ENCODE peak calls at places on chromosomes 4 and X, in nine cellular contexts. One of them, this sample, is unnamed.
A peak's percentile ranks its signal among the peaks of the same experiment; 100 is the strongest.

GRCh38 chr4:87031946-87032345 is 97.1 kb downstream of the AFF1 start:
- DNase-seq in pancreas: no peak
- DNase-seq in sigmoid colon: no peak
- DNase-seq in IMR-90: no peak
- DNase-seq in heart left ventricle: no peak
- DNase-seq in OCI-LY7: no peak
- DNase-seq in aorta: no peak
- DNase-seq in lower leg skin: no peak
- DNase-seq in tibial artery: no peak
- DNase-seq in this sample: no peak

GRCh38 chr4:76943790-76944189 is 5.8 kb upstream of the SEPTIN11 start:
- DNase-seq in pancreas: no peak
- DNase-seq in sigmoid colon: no peak
- DNase-seq in IMR-90: no peak
- DNase-seq in heart left ventricle: peak; percentile 67
- DNase-seq in OCI-LY7: no peak
- DNase-seq in aorta: no peak
- DNase-seq in lower leg skin: no peak
- DNase-seq in tibial artery: no peak
- DNase-seq in this sample: no peak

GRCh38 chr4:13289391-13289790 is 194.7 kb downstream of the RAB28 start:
- DNase-seq in pancreas: no peak
- DNase-seq in sigmoid colon: no peak
- DNase-seq in IMR-90: peak; percentile 11
- DNase-seq in heart left ventricle: no peak
- DNase-seq in OCI-LY7: no peak
- DNase-seq in aorta: no peak
- DNase-seq in lower leg skin: no peak
- DNase-seq in tibial artery: no peak
- DNase-seq in this sample: no peak

GRCh38 chr4:185742766-185743165 is 69.2 kb downstream of the SORBS2 start:
- DNase-seq in pancreas: peak; percentile 46
- DNase-seq in sigmoid colon: no peak
- DNase-seq in IMR-90: no peak
- DNase-seq in heart left ventricle: no peak
- DNase-seq in OCI-LY7: no peak
- DNase-seq in aorta: no peak
- DNase-seq in lower leg skin: no peak
- DNase-seq in tibial artery: no peak
- DNase-seq in this sample: no peak

GRCh38 chr4:164536829-164537228 is 217.1 kb upstream of the SMIM31 start:
- DNase-seq in pancreas: no peak
- DNase-seq in sigmoid colon: no peak
- DNase-seq in IMR-90: peak; percentile 7
- DNase-seq in heart left ventricle: no peak
- DNase-seq in OCI-LY7: no peak
- DNase-seq in aorta: peak; percentile 66
- DNase-seq in lower leg skin: no peak
- DNase-seq in tibial artery: peak; percentile 77
- DNase-seq in this sample: peak; percentile 0

GRCh38 chrX:80216086-80216485 is 201.5 kb downstream of the TBX22 start:
- DNase-seq in pancreas: no peak
- DNase-seq in sigmoid colon: no peak
- DNase-seq in IMR-90: no peak
- DNase-seq in heart left ventricle: no peak
- DNase-seq in OCI-LY7: no peak
- DNase-seq in aorta: no peak
- DNase-seq in lower leg skin: no peak
- DNase-seq in tibial artery: no peak
- DNase-seq in this sample: no peak

GRCh38 chr4:67549123-67549522 is 3.8 kb upstream of the CENPC start:
- DNase-seq in pancreas: no peak
- DNase-seq in sigmoid colon: no peak
- DNase-seq in IMR-90: no peak
- DNase-seq in heart left ventricle: no peak
- DNase-seq in OCI-LY7: peak; percentile 73
- DNase-seq in aorta: no peak
- DNase-seq in lower leg skin: no peak
- DNase-seq in tibial artery: no peak
- DNase-seq in this sample: peak; percentile 7

GRCh38 chr4:24422644-24423043 is 161.7 kb downstream of the DHX15 start:
- DNase-seq in pancreas: no peak
- DNase-seq in sigmoid colon: no peak
- DNase-seq in IMR-90: no peak
- DNase-seq in heart left ventricle: no peak
- DNase-seq in OCI-LY7: no peak
- DNase-seq in aorta: no peak
- DNase-seq in lower leg skin: no peak
- DNase-seq in tibial artery: no peak
- DNase-seq in this sample: no peak

GRCh38 chr4:157521916-157522315 is 301.4 kb downstream of the GRIA2 start:
- DNase-seq in pancreas: no peak
- DNase-seq in sigmoid colon: no peak
- DNase-seq in IMR-90: no peak
- DNase-seq in heart left ventricle: no peak
- DNase-seq in OCI-LY7: no peak
- DNase-seq in aorta: no peak
- DNase-seq in lower leg skin: no peak
- DNase-seq in tibial artery: no peak
- DNase-seq in this sample: peak; percentile 4

GRCh38 chr4:7083597-7084563 is 16.0 kb upstream of the GRPEL1 start:
- DNase-seq in pancreas: no peak
- DNase-seq in sigmoid colon: no peak
- DNase-seq in IMR-90: no peak
- DNase-seq in heart left ventricle: no peak
- DNase-seq in OCI-LY7: no peak
- DNase-seq in aorta: no peak
- DNase-seq in lower leg skin: peak; percentile 39
- DNase-seq in tibial artery: peak; percentile 37
- DNase-seq in this sample: no peak
- H3K4me3 ChIP-seq in pancreas: peak overlapping the region; percentile 6
- H3K4me3 ChIP-seq in sigmoid colon: peak overlapping the region; percentile 2
- H3K4me3 ChIP-seq in IMR-90: no peak overlapping the region
- H3K4me3 ChIP-seq in heart left ventricle: no peak overlapping the region
- H3K4me3 ChIP-seq in OCI-LY7: no peak overlapping the region
- H3K4me3 ChIP-seq in aorta: no peak overlapping the region
- H3K4me3 ChIP-seq in lower leg skin: no peak overlapping the region
- H3K4me3 ChIP-seq in tibial artery: peak overlapping the region; percentile 2
- H3K4me3 ChIP-seq in this sample: no peak overlapping the region

GRCh38 chr4:88827442-88827841 is 129.8 kb upstream of the NAP1L5 start:
- DNase-seq in pancreas: no peak
- DNase-seq in sigmoid colon: no peak
- DNase-seq in IMR-90: peak; percentile 4
- DNase-seq in heart left ventricle: no peak
- DNase-seq in OCI-LY7: no peak
- DNase-seq in aorta: no peak
- DNase-seq in lower leg skin: no peak
- DNase-seq in tibial artery: no peak
- DNase-seq in this sample: peak; percentile 24

GRCh38 chr4:88820723-88821368 is 123.2 kb upstream of the NAP1L5 start:
- DNase-seq in pancreas: no peak
- DNase-seq in sigmoid colon: no peak
- DNase-seq in IMR-90: peak; percentile 2
- DNase-seq in heart left ventricle: no peak
- DNase-seq in OCI-LY7: no peak
- DNase-seq in aorta: no peak
- DNase-seq in lower leg skin: no peak
- DNase-seq in tibial artery: no peak
- DNase-seq in this sample: no peak

GRCh38 chr4:88818650-88819470 is 121.2 kb upstream of the NAP1L5 start:
- DNase-seq in pancreas: peak; percentile 42
- DNase-seq in sigmoid colon: peak; percentile 75
- DNase-seq in IMR-90: peak; percentile 59
- DNase-seq in heart left ventricle: no peak
- DNase-seq in OCI-LY7: peak; percentile 16
- DNase-seq in aorta: peak; percentile 50
- DNase-seq in lower leg skin: no peak
- DNase-seq in tibial artery: no peak
- DNase-seq in this sample: peak; percentile 75

GRCh38 chr4:88822034-88822433 is 124.4 kb upstream of the NAP1L5 start:
- DNase-seq in pancreas: no peak
- DNase-seq in sigmoid colon: no peak
- DNase-seq in IMR-90: no peak
- DNase-seq in heart left ventricle: no peak
- DNase-seq in OCI-LY7: no peak
- DNase-seq in aorta: no peak
- DNase-seq in lower leg skin: no peak
- DNase-seq in tibial artery: no peak
- DNase-seq in this sample: no peak

DNA sequence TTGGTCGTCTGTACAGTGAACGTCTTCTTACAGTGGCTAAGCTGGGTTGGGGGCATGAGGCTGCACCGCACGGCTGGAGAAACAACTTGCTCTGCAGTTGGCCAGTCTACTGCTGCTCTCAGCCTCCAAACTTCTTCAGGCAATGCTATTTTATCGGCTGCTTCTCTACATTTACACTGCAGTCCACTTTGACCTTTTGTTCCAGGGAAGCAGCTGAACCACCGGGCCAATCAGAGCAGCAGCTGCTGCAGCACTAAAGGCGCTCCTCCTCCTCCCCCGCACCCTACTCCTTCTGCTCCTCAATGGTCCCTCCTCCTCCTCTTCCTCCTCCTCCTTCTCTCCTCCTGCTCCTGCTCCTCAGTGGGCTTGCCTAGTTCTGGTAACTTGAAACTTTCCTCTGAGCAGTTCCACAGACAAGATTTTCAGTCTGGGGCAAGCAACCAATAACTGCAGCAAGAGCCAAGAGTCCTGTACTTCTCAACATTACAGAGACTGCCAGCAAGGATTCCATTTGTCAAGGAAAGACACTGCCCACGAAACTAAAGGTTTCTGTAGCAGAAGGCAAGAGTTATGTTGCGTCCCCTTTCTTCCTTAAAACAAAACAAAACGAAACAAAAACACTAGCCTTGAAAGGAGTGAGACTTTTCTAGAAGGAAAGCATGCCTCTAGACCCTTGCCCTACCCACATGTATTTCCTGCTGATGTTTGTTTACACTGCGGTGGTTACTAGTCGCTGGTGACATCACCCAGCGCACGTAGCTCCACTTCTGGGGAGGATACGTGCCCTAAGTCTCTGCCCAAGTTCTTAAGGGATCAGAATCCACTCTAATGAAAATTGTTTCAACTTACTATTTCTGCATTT is 125.7 kb upstream of the NAP1L5 start:
- DNase-seq in pancreas: peak; percentile 93
- DNase-seq in sigmoid colon: peak; percentile 97
- DNase-seq in IMR-90: peak; percentile 98
- DNase-seq in heart left ventricle: peak; percentile 89
- DNase-seq in OCI-LY7: no peak
- DNase-seq in aorta: peak; percentile 94
- DNase-seq in lower leg skin: peak; percentile 95
- DNase-seq in tibial artery: peak; percentile 97
- DNase-seq in this sample: peak; percentile 97
- H3K4me3 ChIP-seq in pancreas: peak overlapping the region; percentile 51
- H3K4me3 ChIP-seq in sigmoid colon: peak overlapping the region; percentile 49
- H3K4me3 ChIP-seq in IMR-90: peak overlapping the region; percentile 58
- H3K4me3 ChIP-seq in heart left ventricle: peak overlapping the region; percentile 46
- H3K4me3 ChIP-seq in OCI-LY7: peak overlapping the region; percentile 22
- H3K4me3 ChIP-seq in aorta: peak overlapping the region; percentile 29
- H3K4me3 ChIP-seq in lower leg skin: peak overlapping the region; percentile 39
- H3K4me3 ChIP-seq in tibial artery: peak overlapping the region; percentile 58
- H3K4me3 ChIP-seq in this sample: peak overlapping the region; percentile 78

DNA sequence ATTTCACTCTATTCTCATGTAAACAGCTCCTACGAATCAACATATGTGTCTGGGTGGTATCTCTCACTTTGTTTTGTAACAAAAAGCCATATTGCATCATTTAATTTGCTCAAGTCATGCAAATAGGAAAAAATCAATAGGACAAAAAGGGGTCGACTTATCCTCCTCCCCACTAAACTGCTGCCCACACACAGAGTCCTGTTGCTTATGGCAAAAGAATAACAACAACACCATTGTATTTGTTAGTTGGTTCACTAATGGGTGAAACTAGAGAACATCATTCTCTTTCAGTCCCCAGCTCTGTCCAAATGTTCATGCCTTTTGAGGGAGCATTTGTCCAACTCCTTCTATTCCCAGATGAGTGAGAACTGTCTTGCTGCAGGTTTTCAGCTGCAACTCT is 2.1 kb downstream of the HHIP start:
- DNase-seq in pancreas: no peak
- DNase-seq in sigmoid colon: no peak
- DNase-seq in IMR-90: no peak
- DNase-seq in heart left ventricle: no peak
- DNase-seq in OCI-LY7: no peak
- DNase-seq in aorta: no peak
- DNase-seq in lower leg skin: no peak
- DNase-seq in tibial artery: no peak
- DNase-seq in this sample: peak; percentile 21
- H3K4me3 ChIP-seq in pancreas: no peak overlapping the region
- H3K4me3 ChIP-seq in sigmoid colon: no peak overlapping the region
- H3K4me3 ChIP-seq in IMR-90: peak overlapping the region; percentile 13
- H3K4me3 ChIP-seq in heart left ventricle: no peak overlapping the region
- H3K4me3 ChIP-seq in OCI-LY7: no peak overlapping the region
- H3K4me3 ChIP-seq in aorta: no peak overlapping the region
- H3K4me3 ChIP-seq in lower leg skin: no peak overlapping the region
- H3K4me3 ChIP-seq in tibial artery: no peak overlapping the region
- H3K4me3 ChIP-seq in this sample: no peak overlapping the region

GRCh38 chr4:8212606-8213005 is 13.5 kb downstream of the SH3TC1 start:
- DNase-seq in pancreas: no peak
- DNase-seq in sigmoid colon: no peak
- DNase-seq in IMR-90: no peak
- DNase-seq in heart left ventricle: peak; percentile 60
- DNase-seq in OCI-LY7: no peak
- DNase-seq in aorta: no peak
- DNase-seq in lower leg skin: no peak
- DNase-seq in tibial artery: no peak
- DNase-seq in this sample: no peak

GRCh38 chr4:8215001-8215427 is 15.9 kb downstream of the SH3TC1 start:
- DNase-seq in pancreas: no peak
- DNase-seq in sigmoid colon: no peak
- DNase-seq in IMR-90: peak; percentile 84
- DNase-seq in heart left ventricle: peak; percentile 46
- DNase-seq in OCI-LY7: no peak
- DNase-seq in aorta: no peak
- DNase-seq in lower leg skin: no peak
- DNase-seq in tibial artery: peak; percentile 86
- DNase-seq in this sample: peak; percentile 59

GRCh38 chr4:8213121-8213520 is 14.0 kb downstream of the SH3TC1 start:
- DNase-seq in pancreas: no peak
- DNase-seq in sigmoid colon: no peak
- DNase-seq in IMR-90: no peak
- DNase-seq in heart left ventricle: peak; percentile 55
- DNase-seq in OCI-LY7: no peak
- DNase-seq in aorta: no peak
- DNase-seq in lower leg skin: no peak
- DNase-seq in tibial artery: no peak
- DNase-seq in this sample: no peak

GRCh38 chr4:8215641-8216442 is 16.8 kb downstream of the SH3TC1 start:
- DNase-seq in pancreas: no peak
- DNase-seq in sigmoid colon: no peak
- DNase-seq in IMR-90: no peak
- DNase-seq in heart left ventricle: peak; percentile 47
- DNase-seq in OCI-LY7: no peak
- DNase-seq in aorta: no peak
- DNase-seq in lower leg skin: no peak
- DNase-seq in tibial artery: no peak
- DNase-seq in this sample: no peak

DNA sequence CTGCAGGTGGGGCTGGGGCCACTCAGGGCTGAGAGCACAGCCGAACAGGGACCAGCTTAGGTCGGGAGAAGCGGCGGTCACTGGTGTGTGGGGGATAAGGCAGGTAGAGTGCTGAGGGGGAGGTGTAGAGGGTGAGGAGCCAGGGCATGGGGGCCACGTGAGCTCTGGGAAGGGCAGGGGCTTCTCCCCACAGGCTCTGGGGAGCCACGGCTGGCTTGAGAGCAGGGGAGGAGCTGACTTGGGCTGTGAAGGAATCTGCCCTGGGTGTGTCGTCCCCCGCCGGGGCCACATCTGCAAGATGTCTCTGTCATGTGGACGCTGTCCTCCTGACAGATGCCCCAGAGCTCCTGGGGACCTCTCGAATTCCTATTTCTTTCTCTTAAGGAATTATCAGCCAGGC is 15.0 kb downstream of the SH3TC1 start:
- DNase-seq in pancreas: no peak
- DNase-seq in sigmoid colon: no peak
- DNase-seq in IMR-90: no peak
- DNase-seq in heart left ventricle: peak; percentile 53
- DNase-seq in OCI-LY7: no peak
- DNase-seq in aorta: no peak
- DNase-seq in lower leg skin: no peak
- DNase-seq in tibial artery: no peak
- DNase-seq in this sample: no peak
- H3K4me3 ChIP-seq in pancreas: no peak overlapping the region
- H3K4me3 ChIP-seq in sigmoid colon: no peak overlapping the region
- H3K4me3 ChIP-seq in IMR-90: no peak overlapping the region
- H3K4me3 ChIP-seq in heart left ventricle: no peak overlapping the region
- H3K4me3 ChIP-seq in OCI-LY7: no peak overlapping the region
- H3K4me3 ChIP-seq in aorta: no peak overlapping the region
- H3K4me3 ChIP-seq in lower leg skin: no peak overlapping the region
- H3K4me3 ChIP-seq in tibial artery: no peak overlapping the region
- H3K4me3 ChIP-seq in this sample: no peak overlapping the region

This sample was measured in foreskin fibroblast.